ENCODE peak calls at places on chromosome 14, in five cellular contexts. One of them, this sample, is unnamed.

GRCh38 chr14:89276424-89276975 is 140.5 kb downstream of the FOXN3 start:
- DNase-seq in anterior cingulate cortex: no peak
- DNase-seq in right atrium auricular region: no peak
- DNase-seq in activated CD4-positive, alpha-beta T cell treated with anti-CD3 and anti-CD28 coated beads, Interleukin-2, amount 50 U/mL, for 24 hours: peak
- DNase-seq in foreskin fibroblast: no peak
- DNase-seq in this sample: peak

GRCh38 chr14:105012171-105012985 is 8.5 kb downstream of the CDCA4 start:
- DNase-seq in anterior cingulate cortex: no peak
- DNase-seq in right atrium auricular region: no peak
- DNase-seq in activated CD4-positive, alpha-beta T cell treated with anti-CD3 and anti-CD28 coated beads, Interleukin-2, amount 50 U/mL, for 24 hours: no peak
- DNase-seq in foreskin fibroblast: no peak
- DNase-seq in this sample: no peak

GRCh38 chr14:22489247-22489551 is 99.8 kb downstream of the DAD1 start:
- DNase-seq in anterior cingulate cortex: no peak
- DNase-seq in right atrium auricular region: no peak
- DNase-seq in activated CD4-positive, alpha-beta T cell treated with anti-CD3 and anti-CD28 coated beads, Interleukin-2, amount 50 U/mL, for 24 hours: no peak
- DNase-seq in foreskin fibroblast: no peak
- DNase-seq in this sample: no peak

GRCh38 chr14:96888593-96888992 is 91.4 kb downstream of the VRK1 start:
- DNase-seq in anterior cingulate cortex: no peak
- DNase-seq in right atrium auricular region: no peak
- DNase-seq in activated CD4-positive, alpha-beta T cell treated with anti-CD3 and anti-CD28 coated beads, Interleukin-2, amount 50 U/mL, for 24 hours: no peak
- DNase-seq in foreskin fibroblast: no peak
- DNase-seq in this sample: no peak

GRCh38 chr14:84029246-84029645 is 1500.7 kb upstream of the FLRT2 start:
- DNase-seq in anterior cingulate cortex: no peak
- DNase-seq in right atrium auricular region: no peak
- DNase-seq in activated CD4-positive, alpha-beta T cell treated with anti-CD3 and anti-CD28 coated beads, Interleukin-2, amount 50 U/mL, for 24 hours: no peak
- DNase-seq in foreskin fibroblast: no peak
- DNase-seq in this sample: no peak

GRCh38 chr14:104923596-104924420 is 871 bp upstream of the PLD4 start:
- DNase-seq in anterior cingulate cortex: no peak
- DNase-seq in right atrium auricular region: no peak
- DNase-seq in activated CD4-positive, alpha-beta T cell treated with anti-CD3 and anti-CD28 coated beads, Interleukin-2, amount 50 U/mL, for 24 hours: no peak
- DNase-seq in foreskin fibroblast: no peak
- DNase-seq in this sample: no peak

GRCh38 chr14:65366802-65367570 is 45.5 kb upstream of the FUT8 start:
- DNase-seq in anterior cingulate cortex: no peak
- DNase-seq in right atrium auricular region: no peak
- DNase-seq in activated CD4-positive, alpha-beta T cell treated with anti-CD3 and anti-CD28 coated beads, Interleukin-2, amount 50 U/mL, for 24 hours: no peak
- DNase-seq in foreskin fibroblast: no peak
- DNase-seq in this sample: no peak

GRCh38 chr14:90518941-90519256 is 122.1 kb downstream of the CALM1 start:
- DNase-seq in anterior cingulate cortex: no peak
- DNase-seq in right atrium auricular region: no peak
- DNase-seq in activated CD4-positive, alpha-beta T cell treated with anti-CD3 and anti-CD28 coated beads, Interleukin-2, amount 50 U/mL, for 24 hours: peak
- DNase-seq in foreskin fibroblast: no peak
- DNase-seq in this sample: no peak

GRCh38 chr14:90641111-90642010 is 174.9 kb downstream of the TTC7B start:
- DNase-seq in anterior cingulate cortex: no peak
- DNase-seq in right atrium auricular region: no peak
- DNase-seq in activated CD4-positive, alpha-beta T cell treated with anti-CD3 and anti-CD28 coated beads, Interleukin-2, amount 50 U/mL, for 24 hours: no peak
- DNase-seq in foreskin fibroblast: no peak
- DNase-seq in this sample: no peak

GRCh38 chr14:101058571-101058970 is 155.0 kb upstream of the RTL1 start:
- DNase-seq in anterior cingulate cortex: no peak
- DNase-seq in right atrium auricular region: no peak
- DNase-seq in activated CD4-positive, alpha-beta T cell treated with anti-CD3 and anti-CD28 coated beads, Interleukin-2, amount 50 U/mL, for 24 hours: no peak
- DNase-seq in foreskin fibroblast: peak
- DNase-seq in this sample: no peak

GRCh38 chr14:95189400-95190162 is 32.3 kb upstream of the DICER1 start:
- DNase-seq in anterior cingulate cortex: no peak
- DNase-seq in right atrium auricular region: no peak
- DNase-seq in activated CD4-positive, alpha-beta T cell treated with anti-CD3 and anti-CD28 coated beads, Interleukin-2, amount 50 U/mL, for 24 hours: no peak
- DNase-seq in foreskin fibroblast: no peak
- DNase-seq in this sample: no peak

GRCh38 chr14:24241829-24242443 is 487 bp downstream of the TINF2 start:
- DNase-seq in anterior cingulate cortex: peak
- DNase-seq in right atrium auricular region: peak
- DNase-seq in activated CD4-positive, alpha-beta T cell treated with anti-CD3 and anti-CD28 coated beads, Interleukin-2, amount 50 U/mL, for 24 hours: peak
- DNase-seq in foreskin fibroblast: peak
- DNase-seq in this sample: peak

GRCh38 chr14:104693482-104694431 is 4.3 kb downstream of the INF2 start:
- DNase-seq in anterior cingulate cortex: no peak
- DNase-seq in right atrium auricular region: no peak
- DNase-seq in activated CD4-positive, alpha-beta T cell treated with anti-CD3 and anti-CD28 coated beads, Interleukin-2, amount 50 U/mL, for 24 hours: no peak
- DNase-seq in foreskin fibroblast: no peak
- DNase-seq in this sample: no peak

GRCh38 chr14:73752297-73752992 is 38.3 kb upstream of the PNMA1 start:
- DNase-seq in anterior cingulate cortex: no peak
- DNase-seq in right atrium auricular region: no peak
- DNase-seq in activated CD4-positive, alpha-beta T cell treated with anti-CD3 and anti-CD28 coated beads, Interleukin-2, amount 50 U/mL, for 24 hours: no peak
- DNase-seq in foreskin fibroblast: peak
- DNase-seq in this sample: peak